ENCODE peak calls at places on chromosome 14, in nine cellular contexts. G is astrocyte, N is heart right ventricle, S is left ventricle myocardium inferior, V is GM12878, I is SJSA1, R is upper lobe of right lung, U is cardiac muscle cell, J is gastrocnemius medialis. D is an unnamed sample.

GRCh38 chr14:68547305-68548193 is 245.3 kb downstream of the ZFP36L1 start:
- DNase-seq in G (peak; percentile 89), I (peak; percentile 84), U (no peak), N (peak; percentile 62), S (no peak), R (no peak), V (no peak), J (peak; percentile 92), D (no peak)

GRCh38 chr14:94826774-94827173 is 56.9 kb upstream of the GSC start:
- DNase-seq in S (no peak), R (peak; percentile 6), N (no peak), U (no peak), I (no peak), G (no peak), J (no peak), V (no peak), D (no peak)

GRCh38 chr14:29803045-29803444 is 124.6 kb downstream of the PRKD1 start:
- DNase-seq in J (no peak), G (no peak), R (no peak), U (no peak), S (no peak), I (no peak), V (no peak), N (no peak), D (no peak)

GRCh38 chr14:94624537-94625352 is 12.6 kb downstream of the SERPINA3 start:
- DNase-seq in J (no peak), S (no peak), G (no peak), U (no peak), I (no peak), V (no peak), R (no peak), N (no peak), D (no peak)

GRCh38 chr14:64625363-64626232 is 75.8 kb downstream of the PPP1R36 start:
- DNase-seq in I (no peak), U (no peak), G (no peak), N (no peak), R (no peak), S (no peak), J (no peak), V (no peak), D (no peak)

GRCh38 chr14:64706552-64707193 is 2.4 kb downstream of the PLEKHG3 start:
- DNase-seq in I (peak; percentile 35), V (no peak), J (no peak), R (no peak), S (no peak), N (peak; percentile 69), G (no peak), U (no peak), D (peak; percentile 67)

GRCh38 chr14:45089813-45090212 is 5.9 kb downstream of the PRPF39 start:
- DNase-seq in U (no peak), V (no peak), I (no peak), R (no peak), N (no peak), S (no peak), G (peak; percentile 70), J (no peak), D (no peak)

GRCh38 chr14:26765768-26766550 is 168.1 kb upstream of the NOVA1 start:
- DNase-seq in N (peak; percentile 45), R (no peak), I (no peak), J (peak; percentile 7), S (peak; percentile 41), V (no peak), G (peak; percentile 93), U (no peak), D (peak; percentile 46)

GRCh38 chr14:91649930-91650329 is 82.0 kb downstream of the CATSPERB start:
- DNase-seq in N (peak; percentile 11), U (peak; percentile 51), V (no peak), J (no peak), R (no peak), G (no peak), S (no peak), I (no peak), D (no peak)

GRCh38 chr14:72070458-72070857 is 138.2 kb downstream of the RGS6 start:
- DNase-seq in I (no peak), G (no peak), R (no peak), V (no peak), U (no peak), N (no peak), S (no peak), J (no peak), D (no peak)

GRCh38 chr14:100350283-100350926 is 27.3 kb downstream of the SLC25A47 start:
- DNase-seq in V (no peak), J (no peak), I (no peak), R (no peak), U (no peak), N (no peak), S (no peak), G (no peak), D (no peak)

GRCh38 chr14:73888971-73889370 is 2.3 kb downstream of the ZNF410 start:
- DNase-seq in I (no peak), G (peak; percentile 35), J (no peak), N (no peak), V (no peak), S (no peak), U (no peak), R (no peak), D (no peak)

GRCh38 chr14:64340560-64341196 is 46.5 kb upstream of the ESR2 start:
- DNase-seq in N (no peak), V (no peak), S (no peak), G (no peak), R (no peak), I (no peak), U (no peak), J (no peak), D (no peak)

GRCh38 chr14:53409974-53410373 is 256.9 kb upstream of the DDHD1 start:
- DNase-seq in U (no peak), S (no peak), V (no peak), I (peak; percentile 44), J (no peak), N (no peak), R (no peak), G (peak; percentile 68), D (no peak)

GRCh38 chr14:90523544-90523943 is 126.7 kb downstream of the CALM1 start:
- DNase-seq in U (no peak), I (peak; percentile 15), S (no peak), J (no peak), N (no peak), R (no peak), G (peak; percentile 75), V (no peak), D (no peak)

GRCh38 chr14:65411656-65412188 is 808 bp upstream of the FUT8 start:
- DNase-seq in S (peak; percentile 94), G (peak; percentile 91), J (peak; percentile 89), N (peak; percentile 94), U (peak; percentile 96), V (no peak), R (peak; percentile 96), I (peak; percentile 85), D (peak; percentile 97)

GRCh38 chr14:61355892-61356325 is 34.5 kb downstream of the PRKCH start:
- DNase-seq in J (peak; percentile 5), V (no peak), I (peak; percentile 77), S (peak; percentile 31), R (no peak), N (peak; percentile 80), G (peak; percentile 22), U (no peak), D (peak; percentile 57)

GRCh38 chr14:40398981-40399380 is 966.7 kb upstream of the FBXO33 start:
- DNase-seq in G (no peak), V (no peak), J (no peak), U (no peak), S (no peak), N (no peak), R (no peak), I (no peak), D (no peak)

GRCh38 chr14:40393143-40393542 is 960.9 kb upstream of the FBXO33 start:
- DNase-seq in V (no peak), N (no peak), U (no peak), J (no peak), G (no peak), R (no peak), S (no peak), I (no peak), D (no peak)

DNA sequence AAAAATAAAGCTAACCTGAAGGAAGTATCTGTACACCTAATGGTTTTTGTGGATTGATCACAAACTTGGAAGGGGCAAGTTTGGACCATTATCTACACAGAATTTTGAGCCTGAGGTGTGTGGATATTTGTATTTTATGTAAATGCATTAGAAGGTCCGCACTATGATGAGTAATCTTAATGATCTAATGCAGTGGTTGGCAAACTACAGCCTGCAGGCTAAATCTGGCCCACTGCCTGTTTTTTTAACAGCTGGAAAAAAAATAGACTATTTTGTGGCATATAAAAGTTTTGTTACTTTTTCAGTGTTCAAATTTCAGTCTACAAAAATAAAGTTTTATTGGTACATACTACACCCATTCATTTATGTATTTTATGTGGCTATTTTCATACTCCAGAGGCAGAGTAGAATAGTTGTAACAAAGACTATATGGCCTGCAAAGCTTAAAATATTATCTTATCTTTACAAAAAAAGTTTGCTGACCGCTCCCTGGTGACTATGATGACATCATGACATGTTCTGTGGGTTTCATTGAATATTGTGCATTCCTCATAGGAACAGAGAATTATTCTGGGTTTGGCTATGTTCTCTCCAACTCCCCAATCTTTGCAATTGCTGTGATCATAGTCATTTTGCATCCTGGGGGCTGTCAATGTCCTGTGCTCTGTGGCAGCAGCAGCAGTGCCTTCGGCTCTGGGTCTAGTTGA is 962.6 kb upstream of the FBXO33 start:
- DNase-seq in I (no peak), V (no peak), G (peak; percentile 40), R (no peak), J (no peak), N (no peak), U (no peak), S (no peak), D (no peak)
- H3K9me3 ChIP-seq in I (no peaks in the 10 kb centered on the region), V (no peaks in the 10 kb centered on the region), G (no peaks in the 10 kb centered on the region), R (no peaks in the 10 kb centered on the region), J (no peaks in the 10 kb centered on the region), N (no peaks in the 10 kb centered on the region), U (no peaks in the 10 kb centered on the region), S (no peaks in the 10 kb centered on the region), D (no peaks in the 10 kb centered on the region)

GRCh38 chr14:104289485-104289884 is 151.1 kb downstream of the KIF26A start:
- DNase-seq in S (peak; percentile 5), G (no peak), I (no peak), N (no peak), J (no peak), U (no peak), V (no peak), R (no peak), D (peak; percentile 9)
- H3K27ac ChIP-seq in S (no peak overlapping the region), G (no peak overlapping the region), I (no peak overlapping the region), N (no peak overlapping the region), J (no peak overlapping the region), U (no peak overlapping the region), V (no peak overlapping the region), R (no peak overlapping the region), D (no peak overlapping the region)

GRCh38 chr14:101840649-101841365 is 79.3 kb downstream of the PPP2R5C start:
- DNase-seq in N (no peak), J (no peak), I (no peak), R (no peak), S (no peak), G (no peak), V (no peak), U (no peak), D (no peak)
- H3K4me1 ChIP-seq in N (peaks cover 55% of the 10 kb centered on the region), J (peaks cover 37% of the 10 kb centered on the region), I (no peaks in the 10 kb centered on the region), R (peaks cover 17% of the 10 kb centered on the region), S (peaks cover 98% of the 10 kb centered on the region), G (peaks cover 6% of the 10 kb centered on the region), V (peaks cover 47% of the 10 kb centered on the region), U (no peaks in the 10 kb centered on the region), D (no peaks in the 10 kb centered on the region)

DNA sequence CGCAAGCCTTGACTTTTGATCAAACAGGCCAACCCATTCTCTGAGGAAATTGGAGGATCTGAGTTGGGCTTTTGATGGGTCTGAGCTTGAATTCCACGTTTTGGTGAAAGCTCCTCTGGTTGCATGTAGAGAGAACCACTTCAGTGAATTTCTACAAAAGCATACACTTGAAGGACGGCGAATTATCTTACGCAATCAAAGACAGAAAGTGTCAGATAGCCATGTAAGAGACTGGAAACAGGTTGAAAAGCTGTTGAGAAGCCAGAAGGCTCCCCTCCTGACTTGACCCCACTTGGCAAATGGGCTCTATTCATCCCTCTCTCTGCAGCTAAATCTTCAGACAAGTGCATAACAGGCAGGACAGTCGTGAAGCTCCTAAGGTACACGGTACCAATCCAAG is 809.1 kb downstream of the BCL11B start:
- DNase-seq in R (no peak), G (no peak), I (no peak), V (no peak), S (no peak), N (no peak), J (no peak), U (no peak), D (no peak)
- H3K9me3 ChIP-seq in R (no peaks in the 10 kb centered on the region), G (no peaks in the 10 kb centered on the region), I (no peaks in the 10 kb centered on the region), V (no peaks in the 10 kb centered on the region), S (no peaks in the 10 kb centered on the region), N (no peaks in the 10 kb centered on the region), J (no peaks in the 10 kb centered on the region), U (no peaks in the 10 kb centered on the region), D (no peaks in the 10 kb centered on the region)

D was measured in aorta.